ENCODE peak calls at places on chromosome X, in nine cellular contexts. E is BE2C; K is AG04450; Y is bronchial epithelial cell; A is Jurkat, Clone E6-1; I is dorsolateral prefrontal cortex; G is small intestine; R is adipocyte; D is IMR-90. B is an unnamed sample.

GRCh38 chrX:107894038-107894437 is 68.4 kb downstream of the MID2 start:
- DNase-seq in E (no peak), K (no peak), Y (peak), A (peak), I (no peak), G (peak), R (peak), D (peak), B (no peak)

GRCh38 chrX:6968231-6968630 is 179.3 kb upstream of the STS start:
- DNase-seq in E (no peak), K (no peak), Y (no peak), A (no peak), I (no peak), G (no peak), R (no peak), D (no peak), B (no peak)

GRCh38 chrX:152445926-152446325 is 5.2 kb downstream of the GABRA3 start:
- DNase-seq in E (no peak), K (no peak), Y (no peak), A (no peak), I (no peak), G (no peak), R (no peak), D (no peak), B (no peak)

GRCh38 chrX:115687595-115687994 is 126.6 kb downstream of the PLS3 start:
- DNase-seq in E (no peak), K (no peak), Y (no peak), A (no peak), I (no peak), G (no peak), R (no peak), D (no peak), B (no peak)

GRCh38 chrX:135114392-135114791 is 5.9 kb downstream of the ETDB start:
- DNase-seq in E (no peak), K (no peak), Y (no peak), A (no peak), I (no peak), G (no peak), R (no peak), D (no peak), B (no peak)

GRCh38 chrX:32871636-32872035 is 339.7 kb downstream of the DMD start:
- DNase-seq in E (no peak), K (no peak), Y (peak), A (no peak), I (no peak), G (no peak), R (no peak), D (peak), B (no peak)

GRCh38 chrX:41723305-41723704 is 676 bp upstream of the GPR82 start:
- DNase-seq in E (no peak), K (no peak), Y (no peak), A (no peak), I (no peak), G (no peak), R (peak), D (peak), B (no peak)

GRCh38 chrX:10016516-10017132 is 49.5 kb downstream of the CLDN34 start:
- DNase-seq in E (no peak), K (no peak), Y (no peak), A (no peak), I (no peak), G (no peak), R (peak), D (no peak), B (no peak)

GRCh38 chrX:20300822-20301221 is 34.1 kb upstream of the RPS6KA3 start:
- DNase-seq in E (no peak), K (no peak), Y (no peak), A (no peak), I (no peak), G (no peak), R (no peak), D (no peak), B (no peak)

GRCh38 chrX:8237718-8238117 is 66.7 kb upstream of the VCX2 start:
- DNase-seq in E (no peak), K (no peak), Y (no peak), A (no peak), I (no peak), G (no peak), R (no peak), D (no peak), B (no peak)

GRCh38 chrX:134174859-134175258 is 62.1 kb upstream of the CCDC160 start:
- DNase-seq in E (no peak), K (no peak), Y (no peak), A (no peak), I (no peak), G (no peak), R (no peak), D (no peak), B (no peak)

GRCh38 chrX:25427873-25428555 is 412.2 kb upstream of the ARX start:
- DNase-seq in E (peak), K (no peak), Y (no peak), A (no peak), I (no peak), G (no peak), R (no peak), D (no peak), B (no peak)

GRCh38 chrX:15973299-15973698 is 118.7 kb upstream of the AP1S2 start:
- DNase-seq in E (peak), K (no peak), Y (peak), A (no peak), I (no peak), G (peak), R (no peak), D (peak), B (no peak)

GRCh38 chrX:123203772-123204171 is 19.7 kb downstream of the GRIA3 start:
- DNase-seq in E (no peak), K (no peak), Y (no peak), A (no peak), I (no peak), G (no peak), R (no peak), D (no peak), B (no peak)

GRCh38 chrX:69066021-69066757 is 99.1 kb downstream of the PJA1 start:
- DNase-seq in E (no peak), K (no peak), Y (no peak), A (no peak), I (no peak), G (no peak), R (no peak), D (no peak), B (no peak)

GRCh38 chrX:46777971-46778810 is 19.3 kb upstream of the SLC9A7 start:
- DNase-seq in E (no peak), K (no peak), Y (no peak), A (no peak), I (no peak), G (peak), R (peak), D (peak), B (no peak)

GRCh38 chrX:74550295-74550802 is 64.1 kb downstream of the RLIM start:
- DNase-seq in E (peak), K (peak), Y (peak), A (peak), I (peak), G (peak), R (peak), D (peak), B (peak)

GRCh38 chrX:151167791-151168345 is 8.5 kb upstream of the GPR50 start:
- DNase-seq in E (no peak), K (no peak), Y (no peak), A (no peak), I (no peak), G (no peak), R (no peak), D (no peak), B (no peak)

GRCh38 chrX:2371026-2371778 is 129.6 kb downstream of the DHRSX start:
- DNase-seq in E (no peak), K (no peak), Y (no peak), A (no peak), I (no peak), G (no peak), R (no peak), D (no peak), B (no peak)

GRCh38 chrX:41559662-41560061 is 112.5 kb downstream of the NYX start:
- DNase-seq in E (no peak), K (peak), Y (no peak), A (no peak), I (no peak), G (peak), R (peak), D (peak), B (no peak)

GRCh38 chrX:108122748-108123147 is 31.2 kb downstream of the ATG4A start:
- DNase-seq in E (no peak), K (no peak), Y (peak), A (no peak), I (no peak), G (no peak), R (peak), D (peak), B (no peak)

GRCh38 chrX:9310596-9310995 is 154.3 kb upstream of the TBL1X start:
- DNase-seq in E (no peak), K (no peak), Y (no peak), A (no peak), I (no peak), G (no peak), R (peak), D (peak), B (no peak)

GRCh38 chrX:148784137-148784536 is 283.7 kb downstream of the AFF2 start:
- DNase-seq in E (no peak), K (no peak), Y (no peak), A (no peak), I (no peak), G (no peak), R (no peak), D (no peak), B (no peak)

GRCh38 chrX:23554304-23554703 is 113.0 kb upstream of the PRDX4 start:
- DNase-seq in E (peak), K (peak), Y (peak), A (peak), I (no peak), G (peak), R (peak), D (peak), B (no peak)

GRCh38 chrX:56233682-56234081 is 1.5 kb downstream of the KLF8 start:
- DNase-seq in E (no peak), K (no peak), Y (peak), A (no peak), I (no peak), G (no peak), R (no peak), D (no peak), B (no peak)

GRCh38 chrX:23557070-23557469 is 110.2 kb upstream of the PRDX4 start:
- DNase-seq in E (no peak), K (no peak), Y (no peak), A (no peak), I (no peak), G (no peak), R (no peak), D (peak), B (no peak)

GRCh38 chrX:65034641-65035450 is 58.6 kb upstream of the ZC4H2 start:
- DNase-seq in E (peak), K (no peak), Y (peak), A (peak), I (peak), G (peak), R (peak), D (peak), B (peak)

GRCh38 chrX:65035451-65035779 is 59.2 kb upstream of the ZC4H2 start:
- DNase-seq in E (peak), K (no peak), Y (peak), A (no peak), I (no peak), G (peak), R (peak), D (peak), B (no peak)

DNA sequence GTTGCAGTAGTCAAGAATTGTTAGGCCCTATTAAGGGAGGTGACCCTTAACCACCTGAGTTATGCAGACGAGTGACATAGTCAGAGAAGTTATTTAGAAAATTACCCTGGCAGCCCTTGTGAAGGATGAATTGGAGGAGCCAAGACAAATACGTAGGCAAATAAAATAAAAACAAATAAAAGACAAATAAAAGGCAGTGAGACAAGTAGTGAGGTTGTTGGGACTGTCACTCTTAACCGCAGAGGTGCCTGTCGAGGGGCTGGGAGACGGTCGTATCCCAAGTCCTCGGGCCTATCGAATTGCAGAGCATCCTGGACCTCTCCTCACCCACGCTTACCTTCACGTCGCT is 58.0 kb upstream of the ZC4H2 start:
- DNase-seq in E (no peak), K (no peak), Y (no peak), A (peak), I (no peak), G (no peak), R (no peak), D (no peak), B (no peak)
- H3K4me3 ChIP-seq in E (peak), K (peak), Y (peak), A (peak), I (peak), G (peak), R (peak), D (peak), B (peak)

GRCh38 chrX:153885208-153885787 is 675 bp downstream of the L1CAM start:
- DNase-seq in E (no peak), K (no peak), Y (no peak), A (no peak), I (no peak), G (no peak), R (no peak), D (no peak), B (no peak)
- H3K4me3 ChIP-seq in E (peak), K (no peak), Y (peak), A (no peak), I (peak), G (no peak), R (no peak), D (no peak), B (no peak)

GRCh38 chrX:39854772-39855747 is 242.7 kb downstream of the BCOR start:
- DNase-seq in E (no peak), K (no peak), Y (no peak), A (peak), I (no peak), G (peak), R (no peak), D (no peak), B (peak)
- H3K4me3 ChIP-seq in E (no peak), K (no peak), Y (no peak), A (peak), I (no peak), G (no peak), R (no peak), D (no peak), B (peak)

GRCh38 chrX:11427082-11428033 is 134.1 kb downstream of the AMELX start:
- DNase-seq in E (no peak), K (no peak), Y (no peak), A (no peak), I (no peak), G (no peak), R (peak), D (no peak), B (peak)
- H3K4me3 ChIP-seq in E (no peak), K (peak), Y (peak), A (no peak), I (peak), G (peak), R (peak), D (peak), B (no peak)

GRCh38 chrX:31130457-31131215 is 58.8 kb upstream of the FTHL17 start:
- DNase-seq in E (no peak), K (no peak), Y (no peak), A (peak), I (no peak), G (peak), R (peak), D (no peak), B (no peak)
- H3K4me3 ChIP-seq in E (no peak), K (no peak), Y (no peak), A (no peak), I (no peak), G (no peak), R (no peak), D (no peak), B (no peak)

GRCh38 chrX:51893931-51894696 is 691 bp downstream of the MAGED1 start:
- DNase-seq in E (peak), K (no peak), Y (no peak), A (no peak), I (no peak), G (peak), R (peak), D (peak), B (peak)

GRCh38 chrX:51892921-51893745 is at the start of gene MAGED1:
- DNase-seq in E (peak), K (peak), Y (peak), A (peak), I (peak), G (peak), R (peak), D (peak), B (peak)

GRCh38 chrX:51891821-51892551 is 1.4 kb upstream of the MAGED1 start:
- DNase-seq in E (peak), K (peak), Y (peak), A (no peak), I (no peak), G (no peak), R (peak), D (peak), B (no peak)

GRCh38 chrX:51889851-51890250 is 3.6 kb upstream of the MAGED1 start:
- DNase-seq in E (no peak), K (no peak), Y (no peak), A (no peak), I (no peak), G (no peak), R (no peak), D (no peak), B (no peak)

GRCh38 chrX:51891245-51891644 is 2.2 kb upstream of the MAGED1 start:
- DNase-seq in E (no peak), K (no peak), Y (no peak), A (no peak), I (no peak), G (no peak), R (no peak), D (no peak), B (no peak)
- H3K4me3 ChIP-seq in E (peak), K (no peak), Y (no peak), A (no peak), I (no peak), G (no peak), R (no peak), D (no peak), B (no peak)

DNA sequence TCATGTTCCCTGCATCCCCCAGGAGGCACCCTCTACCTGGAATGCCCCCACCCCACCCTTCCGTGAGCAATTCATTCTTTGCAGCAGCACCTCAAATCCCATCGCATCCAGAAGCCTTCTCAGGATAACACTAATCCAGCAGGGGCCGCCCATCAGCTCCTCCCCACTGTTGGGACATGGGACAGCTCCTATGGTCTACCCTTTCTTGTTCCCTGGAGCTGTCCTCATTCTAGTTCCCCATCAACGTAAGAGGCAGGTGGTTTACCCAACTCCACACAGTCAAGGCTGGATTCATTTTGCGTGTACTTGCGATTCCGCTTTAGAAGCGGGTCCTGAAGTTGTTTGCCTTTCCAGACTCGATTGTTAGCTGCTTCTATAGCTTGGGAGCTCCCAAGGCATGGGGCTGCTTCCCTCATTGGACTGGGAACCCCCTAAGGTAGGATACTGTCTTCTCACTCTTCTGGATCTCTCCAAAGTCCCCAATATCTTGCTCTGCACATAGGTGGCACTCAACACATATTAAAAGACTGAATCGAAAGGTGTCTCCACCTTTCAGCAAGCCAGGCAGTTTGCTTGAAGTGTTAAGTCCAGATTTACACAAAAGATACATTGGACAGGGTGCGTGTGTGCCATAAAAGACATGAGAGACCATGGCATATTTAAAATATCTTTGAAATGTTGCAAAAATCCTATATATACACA is 942 bp upstream of the APLN start:
- DNase-seq in E (no peak), K (no peak), Y (no peak), A (peak), I (no peak), G (peak), R (no peak), D (no peak), B (peak)
- H3K4me3 ChIP-seq in E (no peak), K (no peak), Y (no peak), A (no peak), I (no peak), G (no peak), R (no peak), D (no peak), B (no peak)

DNA sequence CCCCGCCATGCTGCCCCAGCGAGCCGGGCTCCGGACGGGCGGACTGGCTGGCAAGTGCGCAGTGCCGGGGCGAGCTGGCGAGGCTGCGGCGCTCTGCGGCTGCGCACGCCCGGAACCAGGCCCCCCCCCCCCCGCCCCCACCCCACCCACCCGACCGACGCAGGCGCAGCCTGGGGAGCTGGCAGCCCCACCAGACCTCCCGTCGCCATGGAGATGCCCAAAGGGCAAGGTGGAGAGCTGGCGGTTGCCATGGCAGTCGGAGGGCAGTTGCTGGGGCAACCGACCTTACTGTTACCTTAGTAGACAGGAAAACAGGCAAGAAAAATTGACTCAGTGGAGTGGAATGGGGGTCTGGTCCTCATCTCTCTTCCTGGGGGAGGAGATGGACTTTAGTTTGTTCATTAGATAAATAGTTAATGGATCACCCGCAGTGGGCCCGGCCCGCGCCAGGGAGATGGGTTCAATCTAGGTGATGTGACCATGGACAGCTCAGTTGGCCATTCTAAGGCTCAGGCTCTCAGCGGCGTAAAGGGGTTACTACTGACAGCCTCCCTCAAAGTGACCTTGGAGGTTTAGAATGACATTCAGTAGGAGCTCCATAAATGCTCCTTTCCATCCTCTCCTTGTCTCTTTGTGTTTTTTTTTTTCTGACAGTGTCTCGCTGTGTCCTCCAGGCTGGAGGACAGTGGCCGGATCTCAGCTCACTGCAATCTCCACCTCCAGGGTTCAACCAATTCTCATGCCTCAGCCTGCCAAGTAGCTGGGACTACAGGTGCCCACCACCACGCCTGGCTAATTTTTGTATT is at the start of gene PCSK1N:
- DNase-seq in E (peak), K (no peak), Y (no peak), A (no peak), I (no peak), G (no peak), R (no peak), D (no peak), B (no peak)
- H3K4me3 ChIP-seq in E (peak), K (no peak), Y (peak), A (no peak), I (peak), G (no peak), R (no peak), D (no peak), B (peak)